ENCODE peak calls at places on chromosomes 11 and 22, in eight cellular contexts. One of them, this sample, is unnamed.

GRCh38 chr22:44575344-44576268 is 77.6 kb upstream of the RTL6 start:
- DNase-seq in pons: no peak
- DNase-seq in activated naive CD8-positive, alpha-beta T cell treated with anti-CD3 and anti-CD28 coated beads, Interleukin-2, amount 50 U/mL, for 24 hours: no peak
- DNase-seq in progenitor cell of endocrine pancreas: no peak
- DNase-seq in stimulated activated CD4-positive, alpha-beta T cell treated with anti-CD3 and anti-CD28 coated beads, Interleukin-12 subunit alpha, Interleukin-12 subunit beta, amount 100 ng/mL, for 24 hours: no peak
- DNase-seq in NCI-H1092: no peak
- DNase-seq in NCI-H510A treated with DMSO at 0.1 percent for 48 hours: no peak
- DNase-seq in AG08396: no peak
- DNase-seq in this sample: no peak

GRCh38 chr11:13013054-13013488 is 4.0 kb downstream of the RASSF10 start:
- DNase-seq in pons: no peak
- DNase-seq in activated naive CD8-positive, alpha-beta T cell treated with anti-CD3 and anti-CD28 coated beads, Interleukin-2, amount 50 U/mL, for 24 hours: no peak
- DNase-seq in progenitor cell of endocrine pancreas: no peak
- DNase-seq in stimulated activated CD4-positive, alpha-beta T cell treated with anti-CD3 and anti-CD28 coated beads, Interleukin-12 subunit alpha, Interleukin-12 subunit beta, amount 100 ng/mL, for 24 hours: no peak
- DNase-seq in NCI-H1092: no peak
- DNase-seq in NCI-H510A treated with DMSO at 0.1 percent for 48 hours: no peak
- DNase-seq in AG08396: no peak
- DNase-seq in this sample: no peak

GRCh38 chr22:19844423-19845368 is 10.0 kb downstream of the GNB1L start:
- DNase-seq in pons: peak; percentile 38
- DNase-seq in activated naive CD8-positive, alpha-beta T cell treated with anti-CD3 and anti-CD28 coated beads, Interleukin-2, amount 50 U/mL, for 24 hours: no peak
- DNase-seq in progenitor cell of endocrine pancreas: no peak
- DNase-seq in stimulated activated CD4-positive, alpha-beta T cell treated with anti-CD3 and anti-CD28 coated beads, Interleukin-12 subunit alpha, Interleukin-12 subunit beta, amount 100 ng/mL, for 24 hours: no peak
- DNase-seq in NCI-H1092: no peak
- DNase-seq in NCI-H510A treated with DMSO at 0.1 percent for 48 hours: no peak
- DNase-seq in AG08396: peak; percentile 41
- DNase-seq in this sample: peak; percentile 51

GRCh38 chr11:102347526-102348331 is 715 bp downstream of the BIRC2 start:
- DNase-seq in pons: peak; percentile 49
- DNase-seq in activated naive CD8-positive, alpha-beta T cell treated with anti-CD3 and anti-CD28 coated beads, Interleukin-2, amount 50 U/mL, for 24 hours: no peak
- DNase-seq in progenitor cell of endocrine pancreas: no peak
- DNase-seq in stimulated activated CD4-positive, alpha-beta T cell treated with anti-CD3 and anti-CD28 coated beads, Interleukin-12 subunit alpha, Interleukin-12 subunit beta, amount 100 ng/mL, for 24 hours: no peak
- DNase-seq in NCI-H1092: no peak
- DNase-seq in NCI-H510A treated with DMSO at 0.1 percent for 48 hours: peak; percentile 44
- DNase-seq in AG08396: no peak
- DNase-seq in this sample: peak; percentile 43

GRCh38 chr22:44738347-44738715 is 14.0 kb upstream of the ARHGAP8 start:
- DNase-seq in pons: no peak
- DNase-seq in activated naive CD8-positive, alpha-beta T cell treated with anti-CD3 and anti-CD28 coated beads, Interleukin-2, amount 50 U/mL, for 24 hours: no peak
- DNase-seq in progenitor cell of endocrine pancreas: no peak
- DNase-seq in stimulated activated CD4-positive, alpha-beta T cell treated with anti-CD3 and anti-CD28 coated beads, Interleukin-12 subunit alpha, Interleukin-12 subunit beta, amount 100 ng/mL, for 24 hours: no peak
- DNase-seq in NCI-H1092: no peak
- DNase-seq in NCI-H510A treated with DMSO at 0.1 percent for 48 hours: no peak
- DNase-seq in AG08396: no peak
- DNase-seq in this sample: peak; percentile 72

GRCh38 chr22:23279781-23280180 is 99.5 kb downstream of the BCR start:
- DNase-seq in pons: no peak
- DNase-seq in activated naive CD8-positive, alpha-beta T cell treated with anti-CD3 and anti-CD28 coated beads, Interleukin-2, amount 50 U/mL, for 24 hours: no peak
- DNase-seq in progenitor cell of endocrine pancreas: no peak
- DNase-seq in stimulated activated CD4-positive, alpha-beta T cell treated with anti-CD3 and anti-CD28 coated beads, Interleukin-12 subunit alpha, Interleukin-12 subunit beta, amount 100 ng/mL, for 24 hours: no peak
- DNase-seq in NCI-H1092: no peak
- DNase-seq in NCI-H510A treated with DMSO at 0.1 percent for 48 hours: no peak
- DNase-seq in AG08396: no peak
- DNase-seq in this sample: peak; percentile 82

GRCh38 chr11:31422703-31423102 is 53.0 kb downstream of the DNAJC24 start:
- DNase-seq in pons: no peak
- DNase-seq in activated naive CD8-positive, alpha-beta T cell treated with anti-CD3 and anti-CD28 coated beads, Interleukin-2, amount 50 U/mL, for 24 hours: no peak
- DNase-seq in progenitor cell of endocrine pancreas: no peak
- DNase-seq in stimulated activated CD4-positive, alpha-beta T cell treated with anti-CD3 and anti-CD28 coated beads, Interleukin-12 subunit alpha, Interleukin-12 subunit beta, amount 100 ng/mL, for 24 hours: no peak
- DNase-seq in NCI-H1092: no peak
- DNase-seq in NCI-H510A treated with DMSO at 0.1 percent for 48 hours: no peak
- DNase-seq in AG08396: no peak
- DNase-seq in this sample: no peak

GRCh38 chr11:16179668-16180067 is 176.7 kb downstream of the SOX6 start:
- DNase-seq in pons: no peak
- DNase-seq in activated naive CD8-positive, alpha-beta T cell treated with anti-CD3 and anti-CD28 coated beads, Interleukin-2, amount 50 U/mL, for 24 hours: no peak
- DNase-seq in progenitor cell of endocrine pancreas: no peak
- DNase-seq in stimulated activated CD4-positive, alpha-beta T cell treated with anti-CD3 and anti-CD28 coated beads, Interleukin-12 subunit alpha, Interleukin-12 subunit beta, amount 100 ng/mL, for 24 hours: no peak
- DNase-seq in NCI-H1092: no peak
- DNase-seq in NCI-H510A treated with DMSO at 0.1 percent for 48 hours: no peak
- DNase-seq in AG08396: no peak
- DNase-seq in this sample: no peak

GRCh38 chr11:82315093-82315492 is 418.6 kb downstream of the FAM181B start:
- DNase-seq in pons: peak; percentile 17
- DNase-seq in activated naive CD8-positive, alpha-beta T cell treated with anti-CD3 and anti-CD28 coated beads, Interleukin-2, amount 50 U/mL, for 24 hours: peak; percentile 2
- DNase-seq in progenitor cell of endocrine pancreas: peak; percentile 22
- DNase-seq in stimulated activated CD4-positive, alpha-beta T cell treated with anti-CD3 and anti-CD28 coated beads, Interleukin-12 subunit alpha, Interleukin-12 subunit beta, amount 100 ng/mL, for 24 hours: no peak
- DNase-seq in NCI-H1092: no peak
- DNase-seq in NCI-H510A treated with DMSO at 0.1 percent for 48 hours: no peak
- DNase-seq in AG08396: no peak
- DNase-seq in this sample: peak; percentile 58

GRCh38 chr22:29623553-29624169 is 20.2 kb downstream of the NF2 start:
- DNase-seq in pons: peak; percentile 26
- DNase-seq in activated naive CD8-positive, alpha-beta T cell treated with anti-CD3 and anti-CD28 coated beads, Interleukin-2, amount 50 U/mL, for 24 hours: no peak
- DNase-seq in progenitor cell of endocrine pancreas: no peak
- DNase-seq in stimulated activated CD4-positive, alpha-beta T cell treated with anti-CD3 and anti-CD28 coated beads, Interleukin-12 subunit alpha, Interleukin-12 subunit beta, amount 100 ng/mL, for 24 hours: no peak
- DNase-seq in NCI-H1092: no peak
- DNase-seq in NCI-H510A treated with DMSO at 0.1 percent for 48 hours: no peak
- DNase-seq in AG08396: no peak
- DNase-seq in this sample: no peak

GRCh38 chr11:46229250-46229649 is 48.2 kb upstream of the CREB3L1 start:
- DNase-seq in pons: no peak
- DNase-seq in activated naive CD8-positive, alpha-beta T cell treated with anti-CD3 and anti-CD28 coated beads, Interleukin-2, amount 50 U/mL, for 24 hours: no peak
- DNase-seq in progenitor cell of endocrine pancreas: no peak
- DNase-seq in stimulated activated CD4-positive, alpha-beta T cell treated with anti-CD3 and anti-CD28 coated beads, Interleukin-12 subunit alpha, Interleukin-12 subunit beta, amount 100 ng/mL, for 24 hours: no peak
- DNase-seq in NCI-H1092: no peak
- DNase-seq in NCI-H510A treated with DMSO at 0.1 percent for 48 hours: no peak
- DNase-seq in AG08396: no peak
- DNase-seq in this sample: no peak

GRCh38 chr11:88543902-88544655 is 206.5 kb upstream of the CTSC start:
- DNase-seq in pons: peak; percentile 90
- DNase-seq in activated naive CD8-positive, alpha-beta T cell treated with anti-CD3 and anti-CD28 coated beads, Interleukin-2, amount 50 U/mL, for 24 hours: peak; percentile 73
- DNase-seq in progenitor cell of endocrine pancreas: peak; percentile 68
- DNase-seq in stimulated activated CD4-positive, alpha-beta T cell treated with anti-CD3 and anti-CD28 coated beads, Interleukin-12 subunit alpha, Interleukin-12 subunit beta, amount 100 ng/mL, for 24 hours: peak; percentile 55
- DNase-seq in NCI-H1092: peak; percentile 62
- DNase-seq in NCI-H510A treated with DMSO at 0.1 percent for 48 hours: peak; percentile 79
- DNase-seq in AG08396: peak; percentile 74
- DNase-seq in this sample: peak; percentile 91

GRCh38 chr11:103890654-103891053 is 145.8 kb upstream of the DDI1 start:
- DNase-seq in pons: no peak
- DNase-seq in activated naive CD8-positive, alpha-beta T cell treated with anti-CD3 and anti-CD28 coated beads, Interleukin-2, amount 50 U/mL, for 24 hours: no peak
- DNase-seq in progenitor cell of endocrine pancreas: no peak
- DNase-seq in stimulated activated CD4-positive, alpha-beta T cell treated with anti-CD3 and anti-CD28 coated beads, Interleukin-12 subunit alpha, Interleukin-12 subunit beta, amount 100 ng/mL, for 24 hours: no peak
- DNase-seq in NCI-H1092: no peak
- DNase-seq in NCI-H510A treated with DMSO at 0.1 percent for 48 hours: no peak
- DNase-seq in AG08396: no peak
- DNase-seq in this sample: no peak

GRCh38 chr11:17273668-17274321 is 2.7 kb upstream of the NUCB2 start:
- DNase-seq in pons: no peak
- DNase-seq in activated naive CD8-positive, alpha-beta T cell treated with anti-CD3 and anti-CD28 coated beads, Interleukin-2, amount 50 U/mL, for 24 hours: no peak
- DNase-seq in progenitor cell of endocrine pancreas: no peak
- DNase-seq in stimulated activated CD4-positive, alpha-beta T cell treated with anti-CD3 and anti-CD28 coated beads, Interleukin-12 subunit alpha, Interleukin-12 subunit beta, amount 100 ng/mL, for 24 hours: no peak
- DNase-seq in NCI-H1092: no peak
- DNase-seq in NCI-H510A treated with DMSO at 0.1 percent for 48 hours: no peak
- DNase-seq in AG08396: no peak
- DNase-seq in this sample: peak; percentile 24

GRCh38 chr11:14500181-14500651 is 605 bp upstream of the COPB1 start:
- DNase-seq in pons: peak; percentile 64
- DNase-seq in activated naive CD8-positive, alpha-beta T cell treated with anti-CD3 and anti-CD28 coated beads, Interleukin-2, amount 50 U/mL, for 24 hours: peak; percentile 52
- DNase-seq in progenitor cell of endocrine pancreas: no peak
- DNase-seq in stimulated activated CD4-positive, alpha-beta T cell treated with anti-CD3 and anti-CD28 coated beads, Interleukin-12 subunit alpha, Interleukin-12 subunit beta, amount 100 ng/mL, for 24 hours: no peak
- DNase-seq in NCI-H1092: no peak
- DNase-seq in NCI-H510A treated with DMSO at 0.1 percent for 48 hours: peak; percentile 39
- DNase-seq in AG08396: peak; percentile 48
- DNase-seq in this sample: peak; percentile 61

GRCh38 chr11:32204751-32205150 is 113.9 kb downstream of the RCN1 start:
- DNase-seq in pons: no peak
- DNase-seq in activated naive CD8-positive, alpha-beta T cell treated with anti-CD3 and anti-CD28 coated beads, Interleukin-2, amount 50 U/mL, for 24 hours: no peak
- DNase-seq in progenitor cell of endocrine pancreas: no peak
- DNase-seq in stimulated activated CD4-positive, alpha-beta T cell treated with anti-CD3 and anti-CD28 coated beads, Interleukin-12 subunit alpha, Interleukin-12 subunit beta, amount 100 ng/mL, for 24 hours: no peak
- DNase-seq in NCI-H1092: no peak
- DNase-seq in NCI-H510A treated with DMSO at 0.1 percent for 48 hours: no peak
- DNase-seq in AG08396: no peak
- DNase-seq in this sample: no peak

GRCh38 chr11:132674161-132674560 is 858.1 kb downstream of the OPCML start:
- DNase-seq in pons: no peak
- DNase-seq in activated naive CD8-positive, alpha-beta T cell treated with anti-CD3 and anti-CD28 coated beads, Interleukin-2, amount 50 U/mL, for 24 hours: no peak
- DNase-seq in progenitor cell of endocrine pancreas: no peak
- DNase-seq in stimulated activated CD4-positive, alpha-beta T cell treated with anti-CD3 and anti-CD28 coated beads, Interleukin-12 subunit alpha, Interleukin-12 subunit beta, amount 100 ng/mL, for 24 hours: no peak
- DNase-seq in NCI-H1092: no peak
- DNase-seq in NCI-H510A treated with DMSO at 0.1 percent for 48 hours: peak; percentile 98
- DNase-seq in AG08396: no peak
- DNase-seq in this sample: no peak

GRCh38 chr11:43638717-43639116 is 41.8 kb upstream of the HSD17B12 start:
- DNase-seq in pons: no peak
- DNase-seq in activated naive CD8-positive, alpha-beta T cell treated with anti-CD3 and anti-CD28 coated beads, Interleukin-2, amount 50 U/mL, for 24 hours: no peak
- DNase-seq in progenitor cell of endocrine pancreas: no peak
- DNase-seq in stimulated activated CD4-positive, alpha-beta T cell treated with anti-CD3 and anti-CD28 coated beads, Interleukin-12 subunit alpha, Interleukin-12 subunit beta, amount 100 ng/mL, for 24 hours: no peak
- DNase-seq in NCI-H1092: no peak
- DNase-seq in NCI-H510A treated with DMSO at 0.1 percent for 48 hours: no peak
- DNase-seq in AG08396: no peak
- DNase-seq in this sample: no peak

GRCh38 chr22:43993072-43993760 is 30.9 kb upstream of the PARVB start:
- DNase-seq in pons: peak; percentile 40
- DNase-seq in activated naive CD8-positive, alpha-beta T cell treated with anti-CD3 and anti-CD28 coated beads, Interleukin-2, amount 50 U/mL, for 24 hours: peak; percentile 65
- DNase-seq in progenitor cell of endocrine pancreas: peak; percentile 57
- DNase-seq in stimulated activated CD4-positive, alpha-beta T cell treated with anti-CD3 and anti-CD28 coated beads, Interleukin-12 subunit alpha, Interleukin-12 subunit beta, amount 100 ng/mL, for 24 hours: peak; percentile 8
- DNase-seq in NCI-H1092: no peak
- DNase-seq in NCI-H510A treated with DMSO at 0.1 percent for 48 hours: peak; percentile 53
- DNase-seq in AG08396: peak; percentile 82
- DNase-seq in this sample: peak; percentile 56

GRCh38 chr11:27505781-27506180 is 788 bp downstream of the LIN7C start:
- DNase-seq in pons: no peak
- DNase-seq in activated naive CD8-positive, alpha-beta T cell treated with anti-CD3 and anti-CD28 coated beads, Interleukin-2, amount 50 U/mL, for 24 hours: no peak
- DNase-seq in progenitor cell of endocrine pancreas: no peak
- DNase-seq in stimulated activated CD4-positive, alpha-beta T cell treated with anti-CD3 and anti-CD28 coated beads, Interleukin-12 subunit alpha, Interleukin-12 subunit beta, amount 100 ng/mL, for 24 hours: no peak
- DNase-seq in NCI-H1092: no peak
- DNase-seq in NCI-H510A treated with DMSO at 0.1 percent for 48 hours: no peak
- DNase-seq in AG08396: no peak
- DNase-seq in this sample: no peak

GRCh38 chr22:41417622-41418390 is 28.8 kb downstream of the TOB2 start:
- DNase-seq in pons: peak; percentile 99
- DNase-seq in activated naive CD8-positive, alpha-beta T cell treated with anti-CD3 and anti-CD28 coated beads, Interleukin-2, amount 50 U/mL, for 24 hours: no peak
- DNase-seq in progenitor cell of endocrine pancreas: no peak
- DNase-seq in stimulated activated CD4-positive, alpha-beta T cell treated with anti-CD3 and anti-CD28 coated beads, Interleukin-12 subunit alpha, Interleukin-12 subunit beta, amount 100 ng/mL, for 24 hours: no peak
- DNase-seq in NCI-H1092: no peak
- DNase-seq in NCI-H510A treated with DMSO at 0.1 percent for 48 hours: no peak
- DNase-seq in AG08396: no peak
- DNase-seq in this sample: no peak

GRCh38 chr22:35092146-35092805 is 26.3 kb downstream of the ISX start:
- DNase-seq in pons: no peak
- DNase-seq in activated naive CD8-positive, alpha-beta T cell treated with anti-CD3 and anti-CD28 coated beads, Interleukin-2, amount 50 U/mL, for 24 hours: no peak
- DNase-seq in progenitor cell of endocrine pancreas: no peak
- DNase-seq in stimulated activated CD4-positive, alpha-beta T cell treated with anti-CD3 and anti-CD28 coated beads, Interleukin-12 subunit alpha, Interleukin-12 subunit beta, amount 100 ng/mL, for 24 hours: no peak
- DNase-seq in NCI-H1092: no peak
- DNase-seq in NCI-H510A treated with DMSO at 0.1 percent for 48 hours: no peak
- DNase-seq in AG08396: no peak
- DNase-seq in this sample: no peak

GRCh38 chr11:17683378-17684161 is 35.8 kb upstream of the MYOD1 start:
- DNase-seq in pons: no peak
- DNase-seq in activated naive CD8-positive, alpha-beta T cell treated with anti-CD3 and anti-CD28 coated beads, Interleukin-2, amount 50 U/mL, for 24 hours: no peak
- DNase-seq in progenitor cell of endocrine pancreas: no peak
- DNase-seq in stimulated activated CD4-positive, alpha-beta T cell treated with anti-CD3 and anti-CD28 coated beads, Interleukin-12 subunit alpha, Interleukin-12 subunit beta, amount 100 ng/mL, for 24 hours: no peak
- DNase-seq in NCI-H1092: no peak
- DNase-seq in NCI-H510A treated with DMSO at 0.1 percent for 48 hours: no peak
- DNase-seq in AG08396: no peak
- DNase-seq in this sample: peak; percentile 48

GRCh38 chr11:128582496-128583366 is 4.6 kb downstream of the ETS1 start:
- DNase-seq in pons: peak; percentile 17
- DNase-seq in activated naive CD8-positive, alpha-beta T cell treated with anti-CD3 and anti-CD28 coated beads, Interleukin-2, amount 50 U/mL, for 24 hours: no peak
- DNase-seq in progenitor cell of endocrine pancreas: no peak
- DNase-seq in stimulated activated CD4-positive, alpha-beta T cell treated with anti-CD3 and anti-CD28 coated beads, Interleukin-12 subunit alpha, Interleukin-12 subunit beta, amount 100 ng/mL, for 24 hours: no peak
- DNase-seq in NCI-H1092: no peak
- DNase-seq in NCI-H510A treated with DMSO at 0.1 percent for 48 hours: peak; percentile 74
- DNase-seq in AG08396: peak; percentile 86
- DNase-seq in this sample: peak; percentile 94

GRCh38 chr11:78868563-78868962 is 293.9 kb upstream of the NARS2 start:
- DNase-seq in pons: no peak
- DNase-seq in activated naive CD8-positive, alpha-beta T cell treated with anti-CD3 and anti-CD28 coated beads, Interleukin-2, amount 50 U/mL, for 24 hours: no peak
- DNase-seq in progenitor cell of endocrine pancreas: no peak
- DNase-seq in stimulated activated CD4-positive, alpha-beta T cell treated with anti-CD3 and anti-CD28 coated beads, Interleukin-12 subunit alpha, Interleukin-12 subunit beta, amount 100 ng/mL, for 24 hours: no peak
- DNase-seq in NCI-H1092: no peak
- DNase-seq in NCI-H510A treated with DMSO at 0.1 percent for 48 hours: no peak
- DNase-seq in AG08396: no peak
- DNase-seq in this sample: no peak

GRCh38 chr11:64870176-64870892 is 8.1 kb downstream of the EHD1 start:
- DNase-seq in pons: no peak
- DNase-seq in activated naive CD8-positive, alpha-beta T cell treated with anti-CD3 and anti-CD28 coated beads, Interleukin-2, amount 50 U/mL, for 24 hours: peak; percentile 42
- DNase-seq in progenitor cell of endocrine pancreas: peak; percentile 40
- DNase-seq in stimulated activated CD4-positive, alpha-beta T cell treated with anti-CD3 and anti-CD28 coated beads, Interleukin-12 subunit alpha, Interleukin-12 subunit beta, amount 100 ng/mL, for 24 hours: no peak
- DNase-seq in NCI-H1092: no peak
- DNase-seq in NCI-H510A treated with DMSO at 0.1 percent for 48 hours: no peak
- DNase-seq in AG08396: peak; percentile 70
- DNase-seq in this sample: peak; percentile 31

GRCh38 chr22:44429941-44430587 is 68.0 kb downstream of the RTL6 start:
- DNase-seq in pons: no peak
- DNase-seq in activated naive CD8-positive, alpha-beta T cell treated with anti-CD3 and anti-CD28 coated beads, Interleukin-2, amount 50 U/mL, for 24 hours: no peak
- DNase-seq in progenitor cell of endocrine pancreas: no peak
- DNase-seq in stimulated activated CD4-positive, alpha-beta T cell treated with anti-CD3 and anti-CD28 coated beads, Interleukin-12 subunit alpha, Interleukin-12 subunit beta, amount 100 ng/mL, for 24 hours: no peak
- DNase-seq in NCI-H1092: no peak
- DNase-seq in NCI-H510A treated with DMSO at 0.1 percent for 48 hours: no peak
- DNase-seq in AG08396: no peak
- DNase-seq in this sample: no peak

GRCh38 chr11:875769-876301 is 33.2 kb downstream of the TSPAN4 start:
- DNase-seq in pons: no peak
- DNase-seq in activated naive CD8-positive, alpha-beta T cell treated with anti-CD3 and anti-CD28 coated beads, Interleukin-2, amount 50 U/mL, for 24 hours: no peak
- DNase-seq in progenitor cell of endocrine pancreas: no peak
- DNase-seq in stimulated activated CD4-positive, alpha-beta T cell treated with anti-CD3 and anti-CD28 coated beads, Interleukin-12 subunit alpha, Interleukin-12 subunit beta, amount 100 ng/mL, for 24 hours: no peak
- DNase-seq in NCI-H1092: no peak
- DNase-seq in NCI-H510A treated with DMSO at 0.1 percent for 48 hours: no peak
- DNase-seq in AG08396: no peak
- DNase-seq in this sample: no peak

This sample was measured in epithelial cell of esophagus.